ENCODE peak calls at places on chromosomes 2 and 18, in four cellular contexts. One of them, this sample, is unnamed.
A peak's percentile ranks its signal among the peaks of the same experiment; 100 is the strongest.

GRCh38 chr18:45559258-45559657 is 56.0 kb upstream of the SLC14A2 start:
- DNase-seq in lower leg skin: no peak
- DNase-seq in transverse colon: no peak
- DNase-seq in colonic mucosa: no peak
- DNase-seq in this sample: peak; percentile 2

GRCh38 chr2:102499558-102499957 is 26.5 kb downstream of the SLC9A4 start:
- DNase-seq in lower leg skin: no peak
- DNase-seq in colonic mucosa: no peak
- DNase-seq in transverse colon: no peak
- DNase-seq in this sample: no peak

GRCh38 chr18:6741290-6741689 is 11.8 kb downstream of the ARHGAP28 start:
- DNase-seq in lower leg skin: no peak
- DNase-seq in transverse colon: no peak
- DNase-seq in colonic mucosa: no peak
- DNase-seq in this sample: no peak

GRCh38 chr2:105712981-105713596 is 31.6 kb upstream of the NCK2 start:
- DNase-seq in colonic mucosa: no peak
- DNase-seq in transverse colon: no peak
- DNase-seq in lower leg skin: no peak
- DNase-seq in this sample: no peak

GRCh38 chr18:35926884-35927283 is 45.6 kb upstream of the RMP24 start:
- DNase-seq in transverse colon: no peak
- DNase-seq in lower leg skin: no peak
- DNase-seq in colonic mucosa: no peak
- DNase-seq in this sample: no peak

GRCh38 chr2:54809814-54810213 is 86.4 kb downstream of the EML6 start:
- DNase-seq in transverse colon: no peak
- DNase-seq in colonic mucosa: no peak
- DNase-seq in lower leg skin: no peak
- DNase-seq in this sample: no peak

GRCh38 chr2:55616509-55617159 is 788 bp downstream of the PPP4R3B start:
- DNase-seq in transverse colon: peak; percentile 37
- DNase-seq in lower leg skin: no peak
- DNase-seq in colonic mucosa: peak; percentile 33
- DNase-seq in this sample: no peak

GRCh38 chr2:216714412-216714775 is 19.0 kb upstream of the IGFBP5 start:
- DNase-seq in lower leg skin: no peak
- DNase-seq in colonic mucosa: no peak
- DNase-seq in transverse colon: no peak
- DNase-seq in this sample: no peak

GRCh38 chr2:60489269-60489668 is 64.2 kb downstream of the BCL11A start:
- DNase-seq in lower leg skin: no peak
- DNase-seq in transverse colon: no peak
- DNase-seq in colonic mucosa: no peak
- DNase-seq in this sample: no peak

GRCh38 chr2:47629501-47630460 is 153.2 kb upstream of the MSH6 start:
- DNase-seq in colonic mucosa: no peak
- DNase-seq in transverse colon: no peak
- DNase-seq in lower leg skin: no peak
- DNase-seq in this sample: no peak

GRCh38 chr2:20675701-20676352 is 8.9 kb downstream of the GDF7 start:
- DNase-seq in colonic mucosa: peak; percentile 55
- DNase-seq in lower leg skin: peak; percentile 78
- DNase-seq in transverse colon: peak; percentile 72
- DNase-seq in this sample: no peak

GRCh38 chr2:20677301-20678176 is 10.6 kb downstream of the GDF7 start:
- DNase-seq in transverse colon: no peak
- DNase-seq in lower leg skin: peak; percentile 79
- DNase-seq in colonic mucosa: no peak
- DNase-seq in this sample: no peak

GRCh38 chr2:20674974-20675679 is 8.2 kb downstream of the GDF7 start:
- DNase-seq in colonic mucosa: no peak
- DNase-seq in lower leg skin: peak; percentile 61
- DNase-seq in transverse colon: no peak
- DNase-seq in this sample: peak; percentile 87

GRCh38 chr2:20674309-20674965 is 7.5 kb downstream of the GDF7 start:
- DNase-seq in transverse colon: no peak
- DNase-seq in colonic mucosa: no peak
- DNase-seq in lower leg skin: peak; percentile 50
- DNase-seq in this sample: no peak

DNA sequence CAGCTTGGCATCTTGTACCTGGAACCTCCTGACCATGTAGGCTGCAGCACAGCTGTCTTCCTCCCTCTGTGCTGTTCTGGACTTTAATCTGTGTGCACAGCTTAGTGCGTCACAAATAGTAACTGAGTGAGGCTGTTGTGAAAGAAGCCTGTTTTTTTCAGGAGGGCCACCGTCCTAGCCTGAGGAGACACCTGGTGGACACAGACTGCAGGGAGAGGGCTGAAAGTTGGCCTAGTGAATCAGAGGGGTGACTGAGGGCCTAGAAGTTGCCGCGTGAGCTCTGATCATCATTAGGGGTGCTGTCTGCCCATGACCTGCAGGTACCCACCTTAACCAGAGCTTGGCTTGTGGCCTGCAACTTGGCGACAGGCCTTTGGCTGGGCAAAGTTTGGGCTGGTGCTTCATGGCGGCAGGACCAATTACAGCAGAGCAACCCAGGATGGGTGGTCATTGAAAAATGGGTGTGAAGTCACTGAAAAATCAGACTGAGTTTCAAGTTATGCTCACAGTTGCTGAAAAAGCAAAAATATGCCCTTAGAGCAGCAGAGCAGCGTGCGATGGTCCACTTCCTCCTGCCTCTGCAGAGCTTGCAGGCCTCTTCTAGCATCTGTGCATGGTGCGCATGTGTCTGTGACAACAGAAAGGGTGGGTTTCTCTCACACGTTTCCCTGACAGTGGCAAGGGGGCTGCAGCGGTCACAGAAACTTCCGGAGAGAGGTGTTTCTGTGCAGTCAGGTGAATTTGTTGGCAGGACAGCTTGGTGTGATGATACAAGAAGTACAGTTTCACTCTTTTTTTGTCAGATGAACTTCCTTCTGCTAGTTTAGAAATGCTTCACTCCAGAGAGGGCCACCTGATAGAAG is 9.6 kb downstream of the GDF7 start:
- DNase-seq in lower leg skin: peak; percentile 65
- DNase-seq in transverse colon: peak; percentile 56
- DNase-seq in colonic mucosa: no peak
- DNase-seq in this sample: no peak
- TF ChIP-seq CTCF in lower leg skin: no peak
- TF ChIP-seq CTCF in transverse colon: peak; percentile 31
- TF ChIP-seq CTCF in colonic mucosa: no peak
- TF ChIP-seq CTCF in this sample: peak; percentile 35

GRCh38 chr2:86062043-86062442 is 43.6 kb downstream of the POLR1A start:
- DNase-seq in transverse colon: no peak
- DNase-seq in colonic mucosa: no peak
- DNase-seq in lower leg skin: no peak
- DNase-seq in this sample: no peak

GRCh38 chr2:86066915-86067314 is 38.8 kb downstream of the POLR1A start:
- DNase-seq in lower leg skin: no peak
- DNase-seq in transverse colon: no peak
- DNase-seq in colonic mucosa: no peak
- DNase-seq in this sample: no peak

GRCh38 chr2:86065512-86065911 is 40.2 kb downstream of the POLR1A start:
- DNase-seq in colonic mucosa: no peak
- DNase-seq in lower leg skin: peak; percentile 62
- DNase-seq in transverse colon: no peak
- DNase-seq in this sample: no peak

GRCh38 chr2:86066007-86066578 is 39.6 kb downstream of the POLR1A start:
- DNase-seq in colonic mucosa: no peak
- DNase-seq in lower leg skin: peak; percentile 49
- DNase-seq in transverse colon: no peak
- DNase-seq in this sample: no peak

DNA sequence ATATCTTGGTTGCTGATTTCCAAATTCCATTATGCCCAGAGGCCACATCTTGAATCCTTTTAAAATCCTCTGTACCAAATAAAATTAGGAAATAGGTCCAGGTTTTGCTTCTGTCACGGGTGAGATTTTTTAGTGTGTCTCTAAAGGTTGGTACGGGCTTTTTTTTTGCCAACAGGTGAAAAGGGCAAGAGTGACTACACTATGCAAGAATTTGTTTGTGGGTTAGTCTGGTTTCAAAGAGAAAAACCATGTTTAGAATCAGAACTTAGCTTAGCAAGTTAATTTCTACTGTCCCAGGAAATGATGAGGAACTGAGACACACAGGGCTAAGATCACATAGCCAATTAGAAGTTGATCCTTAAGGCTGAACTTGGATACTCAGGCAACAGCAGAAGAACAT is 41.7 kb downstream of the POLR1A start:
- DNase-seq in transverse colon: no peak
- DNase-seq in colonic mucosa: no peak
- DNase-seq in lower leg skin: no peak
- DNase-seq in this sample: no peak
- H3K4me3 ChIP-seq in transverse colon: no peak overlapping the region
- H3K4me3 ChIP-seq in colonic mucosa: no peak overlapping the region
- H3K4me3 ChIP-seq in lower leg skin: no peak overlapping the region
- H3K4me3 ChIP-seq in this sample: no peak overlapping the region

GRCh38 chr2:112646791-112647720 is 1.3 kb downstream of the SLC20A1 start:
- DNase-seq in lower leg skin: no peak
- DNase-seq in transverse colon: no peak
- DNase-seq in colonic mucosa: no peak
- DNase-seq in this sample: no peak
- TF ChIP-seq CTCF in lower leg skin: no peak
- TF ChIP-seq CTCF in transverse colon: no peak
- TF ChIP-seq CTCF in colonic mucosa: no peak
- TF ChIP-seq CTCF in this sample: no peak

DNA sequence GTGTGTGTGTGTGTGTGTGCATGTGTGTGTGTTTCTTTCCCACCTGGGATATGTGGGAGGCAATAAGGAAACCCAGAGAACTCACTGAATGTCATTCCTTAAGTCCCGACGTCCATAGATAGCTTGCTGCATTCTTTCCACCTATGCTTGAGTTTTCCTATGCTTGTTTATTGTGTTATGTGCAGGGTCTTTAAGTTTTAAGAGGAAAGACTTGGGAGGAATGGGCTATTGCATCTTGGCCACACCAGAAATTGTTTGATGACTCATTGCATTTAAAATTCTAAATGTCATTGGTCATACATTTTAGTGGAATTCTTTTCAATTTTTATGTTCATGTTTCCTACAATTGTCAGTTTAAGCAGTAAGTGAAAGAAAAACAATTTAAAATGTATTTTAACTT is 33.7 kb downstream of the STARD6 start:
- DNase-seq in colonic mucosa: no peak
- DNase-seq in lower leg skin: no peak
- DNase-seq in transverse colon: no peak
- DNase-seq in this sample: no peak
- H3K4me3 ChIP-seq in colonic mucosa: no peak overlapping the region
- H3K4me3 ChIP-seq in lower leg skin: no peak overlapping the region
- H3K4me3 ChIP-seq in transverse colon: no peak overlapping the region
- H3K4me3 ChIP-seq in this sample: no peak overlapping the region

GRCh38 chr2:43425659-43426058 is 170.2 kb downstream of the THADA start:
- DNase-seq in transverse colon: no peak
- DNase-seq in colonic mucosa: no peak
- DNase-seq in lower leg skin: no peak
- DNase-seq in this sample: no peak
- TF ChIP-seq CTCF in transverse colon: no peak
- TF ChIP-seq CTCF in colonic mucosa: no peak
- TF ChIP-seq CTCF in lower leg skin: no peak
- TF ChIP-seq CTCF in this sample: no peak